ENCODE peak calls at places on chromosomes 5 and 9, in five cellular contexts. I is breast epithelium, N is Panc1, K is body of pancreas, M is A673. S is an unnamed sample.

GRCh38 chr9:110545705-110546104 is 33.8 kb downstream of the SVEP1 start:
- DNase-seq in I (peak; percentile 45), N (no peak), K (no peak), M (no peak), S (no peak)

GRCh38 chr5:50445281-50445949 is 4.3 kb upstream of the EMB start:
- DNase-seq in I (no peak), N (no peak), K (no peak), M (no peak), S (no peak)

GRCh38 chr5:137310051-137310730 is 188.9 kb downstream of the SPOCK1 start:
- DNase-seq in I (no peak), N (peak; percentile 86), K (no peak), M (peak; percentile 48), S (no peak)

GRCh38 chr5:172143875-172144274 is 44.1 kb downstream of the STK10 start:
- DNase-seq in I (no peak), N (no peak), K (no peak), M (no peak), S (no peak)

GRCh38 chr5:124906339-124907097 is 160.1 kb upstream of the ZNF608 start:
- DNase-seq in I (peak; percentile 81), N (no peak), K (peak; percentile 80), M (peak; percentile 62), S (peak; percentile 71)

GRCh38 chr5:17340363-17340762 is 122.9 kb downstream of the BASP1 start:
- DNase-seq in I (no peak), N (no peak), K (no peak), M (peak; percentile 33), S (no peak)

GRCh38 chr5:171850354-171850947 is 64.8 kb downstream of the SMIM23 start:
- DNase-seq in I (no peak), N (no peak), K (no peak), M (peak; percentile 68), S (peak; percentile 30)

GRCh38 chr5:11319851-11320580 is 559.0 kb upstream of the DAP start:
- DNase-seq in I (no peak), N (peak; percentile 10), K (no peak), M (no peak), S (no peak)

GRCh38 chr5:43017438-43017820 is 22.7 kb downstream of the ANXA2R start:
- DNase-seq in I (no peak), N (no peak), K (no peak), M (peak; percentile 35), S (no peak)

GRCh38 chr5:139446956-139447779 is 7.8 kb upstream of the DNAJC18 start:
- DNase-seq in I (no peak), N (no peak), K (no peak), M (no peak), S (no peak)

GRCh38 chr5:53002491-53002890 is 13.3 kb downstream of the ITGA2 start:
- DNase-seq in I (no peak), N (no peak), K (no peak), M (peak; percentile 15), S (no peak)

GRCh38 chr9:102428305-102428704 is 566.8 kb upstream of the CYLC2 start:
- DNase-seq in I (no peak), N (no peak), K (no peak), M (no peak), S (no peak)

GRCh38 chr5:172429201-172429940 is 25.0 kb downstream of the SH3PXD2B start:
- DNase-seq in I (peak; percentile 57), N (no peak), K (no peak), M (no peak), S (no peak)

GRCh38 chr5:180844432-180844831 is 16.6 kb downstream of the ZFP62 start:
- DNase-seq in I (no peak), N (no peak), K (no peak), M (no peak), S (no peak)

GRCh38 chr9:92846662-92847145 is 31.1 kb downstream of the ZNF484 start:
- DNase-seq in I (no peak), N (no peak), K (no peak), M (no peak), S (no peak)
- H3K36me3 ChIP-seq in I (peaks cover 5% of the 10 kb centered on the region), N (no peaks in the 10 kb centered on the region), K (peaks cover 18% of the 10 kb centered on the region), M (peaks cover 39% of the 10 kb centered on the region), S (peaks cover 37% of the 10 kb centered on the region)

GRCh38 chr9:121639619-121640018 is 11.8 kb upstream of the DAB2IP start:
- DNase-seq in I (no peak), N (no peak), K (no peak), M (no peak), S (no peak)

GRCh38 chr9:121638901-121639592 is 12.4 kb upstream of the DAB2IP start:
- DNase-seq in I (no peak), N (no peak), K (no peak), M (no peak), S (no peak)

GRCh38 chr9:121641228-121641611 is 10.2 kb upstream of the DAB2IP start:
- DNase-seq in I (no peak), N (no peak), K (no peak), M (no peak), S (no peak)

GRCh38 chr9:121640486-121641227 is 10.8 kb upstream of the DAB2IP start:
- DNase-seq in I (no peak), N (no peak), K (no peak), M (no peak), S (no peak)

GRCh38 chr9:121640076-121640475 is 11.4 kb upstream of the DAB2IP start:
- DNase-seq in I (no peak), N (no peak), K (peak; percentile 70), M (peak; percentile 72), S (peak; percentile 86)
- H3K4me1 ChIP-seq in I (no peaks in the 10 kb centered on the region), N (no peaks in the 10 kb centered on the region), K (peaks cover 51% of the 10 kb centered on the region), M (no peaks in the 10 kb centered on the region), S (no peaks in the 10 kb centered on the region)

GRCh38 chr9:136610426-136610825 is 52.3 kb upstream of the EGFL7 start:
- DNase-seq in I (no peak), N (no peak), K (no peak), M (no peak), S (no peak)
- H3K27me3 ChIP-seq in I (peaks cover 3% of the 10 kb centered on the region), N (no peaks in the 10 kb centered on the region), K (no peaks in the 10 kb centered on the region), M (no peaks in the 10 kb centered on the region), S (no peaks in the 10 kb centered on the region)

GRCh38 chr9:115680226-115680625 is 473.4 kb upstream of the PAPPA start:
- DNase-seq in I (no peak), N (no peak), K (no peak), M (peak; percentile 39), S (no peak)
- H3K36me3 ChIP-seq in I (no peaks in the 10 kb centered on the region), N (no peaks in the 10 kb centered on the region), K (no peaks in the 10 kb centered on the region), M (peaks cover 6% of the 10 kb centered on the region), S (no peaks in the 10 kb centered on the region)

S was measured in BE2C.